ENCODE peak calls at places on chromosomes 13 and 19, in ten cellular contexts. Z is tibial artery; A is fibroblast of lung; F is LoVo; I is sciatic nerve; P is stimulated activated naive CD8-positive, alpha-beta T cell treated with anti-CD3 and anti-CD28 coated beads, Interleukin-15, Interleukin-2, amounts not matched to agents 100 U/mL and 50 U/mL, for 24 hours; V is H9; L is activated CD8-positive, alpha-beta memory T cell treated with anti-CD3 and anti-CD28 coated beads for 1 hour; U is RPMI7951; D is T-helper 2 cell treated with Interferon-gamma antibody and Interleukin-4, amounts not matched to agents 5 μg/mL and 100 μg/mL, for 36 hours. T is an unnamed sample.

GRCh38 chr13:113474179-113474578 is 16.3 kb downstream of the DCUN1D2 start:
- DNase-seq in I (no peak), A (peak; percentile 86), U (no peak), D (no peak), L (no peak), F (no peak), V (no peak), Z (no peak), P (no peak), T (no peak)

GRCh38 chr19:15008308-15008707 is 28.6 kb upstream of the SLC1A6 start:
- DNase-seq in P (no peak), V (no peak), I (no peak), L (no peak), U (no peak), A (no peak), F (no peak), Z (no peak), D (no peak), T (no peak)

GRCh38 chr13:22073718-22074117 is 402.8 kb downstream of the FGF9 start:
- DNase-seq in U (no peak), F (no peak), V (no peak), P (no peak), D (no peak), A (no peak), I (no peak), L (no peak), Z (no peak), T (no peak)

GRCh38 chr13:20993211-20993610 is 68.2 kb downstream of the LATS2 start:
- DNase-seq in F (no peak), Z (no peak), P (no peak), U (no peak), V (no peak), A (no peak), D (no peak), I (peak; percentile 57), L (no peak), T (no peak)

GRCh38 chr19:9883231-9883758 is 48.2 kb downstream of the PIN1 start:
- DNase-seq in F (peak; percentile 17), Z (no peak), D (no peak), L (no peak), A (no peak), V (peak; percentile 51), I (no peak), U (peak; percentile 13), P (no peak), T (no peak)

GRCh38 chr13:79571147-79571546 is 90.2 kb downstream of the NDFIP2 start:
- DNase-seq in Z (no peak), D (no peak), I (no peak), U (no peak), P (no peak), V (no peak), A (no peak), F (no peak), L (no peak), T (no peak)

GRCh38 chr19:2332341-2333026 is 4.0 kb downstream of the SPPL2B start:
- DNase-seq in F (no peak), A (no peak), P (peak; percentile 56), Z (no peak), I (no peak), V (no peak), U (no peak), D (no peak), L (no peak), T (no peak)

GRCh38 chr19:29045708-29046107 is 167.2 kb downstream of the UQCRFS1 start:
- DNase-seq in F (no peak), P (no peak), D (no peak), Z (no peak), U (no peak), I (no peak), V (no peak), L (no peak), A (no peak), T (no peak)

GRCh38 chr13:30020726-30021312 is 170.4 kb upstream of the UBL3 start:
- DNase-seq in D (no peak), A (no peak), U (peak; percentile 40), L (no peak), F (no peak), Z (no peak), P (no peak), V (no peak), I (no peak), T (no peak)

GRCh38 chr13:113393226-113393571 is 29.3 kb upstream of the GRTP1 start:
- DNase-seq in F (no peak), Z (peak; percentile 71), L (no peak), P (peak; percentile 11), D (no peak), A (no peak), V (no peak), U (no peak), I (no peak), T (no peak)

GRCh38 chr19:37725181-37725580 is 5.6 kb upstream of the ZNF607 start:
- DNase-seq in L (no peak), I (no peak), Z (no peak), F (no peak), D (no peak), V (no peak), A (no peak), P (no peak), U (no peak), T (no peak)

GRCh38 chr19:15264061-15264932 is 32.0 kb upstream of the EPHX3 start:
- DNase-seq in A (peak; percentile 79), F (no peak), P (peak; percentile 80), D (peak; percentile 36), Z (peak; percentile 87), L (peak; percentile 48), I (peak; percentile 89), V (peak; percentile 79), U (peak; percentile 47), T (peak; percentile 55)

GRCh38 chr19:27774337-27774736 is 1438.6 kb downstream of the UQCRFS1 start:
- DNase-seq in Z (no peak), U (no peak), I (no peak), P (peak; percentile 22), D (no peak), V (peak; percentile 35), A (no peak), F (no peak), L (no peak), T (no peak)